ENCODE peak calls at places on chromosomes 3 and 15, in seven cellular contexts. W, I, L, B, C, R and Y are unnamed samples.

GRCh38 chr15:34904527-34904926 is 65.0 kb downstream of the AQR start:
- DNase-seq in W (no peak), I (no peak), L (no peak), B (no peak), C (no peak), R (no peak), Y (no peak)

GRCh38 chr15:28974142-28974541 is 88.4 kb downstream of the APBA2 start:
- DNase-seq in W (no peak), I (no peak), L (no peak), B (no peak), C (no peak), R (peak; percentile 35), Y (no peak)

GRCh38 chr15:91852741-91853500 is 587 bp upstream of the SLCO3A1 start:
- DNase-seq in W (peak; percentile 62), I (peak; percentile 76), L (peak; percentile 27), B (peak; percentile 46), C (peak; percentile 80), R (peak; percentile 82), Y (no peak)

GRCh38 chr3:52891615-52892081 is 5.7 kb downstream of the STIMATE start:
- DNase-seq in W (no peak), I (no peak), L (no peak), B (no peak), C (no peak), R (no peak), Y (no peak)

GRCh38 chr3:66475386-66476020 is 25.3 kb downstream of the LRIG1 start:
- DNase-seq in W (no peak), I (no peak), L (no peak), B (no peak), C (no peak), R (no peak), Y (no peak)

GRCh38 chr3:155342344-155342743 is 48.9 kb upstream of the STRIT1 start:
- DNase-seq in W (no peak), I (no peak), L (no peak), B (no peak), C (no peak), R (no peak), Y (no peak)

GRCh38 chr3:52682016-52682415 is 3.7 kb downstream of the PBRM1 start:
- DNase-seq in W (peak; percentile 53), I (no peak), L (no peak), B (peak; percentile 48), C (no peak), R (no peak), Y (no peak)

GRCh38 chr15:50181206-50181982 is 602 bp upstream of the SLC27A2 start:
- DNase-seq in W (no peak), I (no peak), L (no peak), B (no peak), C (no peak), R (no peak), Y (no peak)

GRCh38 chr15:74196175-74196574 is 6.4 kb downstream of the STRA6 start:
- DNase-seq in W (peak; percentile 72), I (peak; percentile 65), L (no peak), B (peak; percentile 98), C (peak; percentile 70), R (no peak), Y (no peak)

GRCh38 chr3:23600178-23600577 is 205.6 kb upstream of the UBE2E1 start:
- DNase-seq in W (no peak), I (no peak), L (no peak), B (peak; percentile 90), C (peak; percentile 33), R (no peak), Y (no peak)

GRCh38 chr15:60804986-60805949 is 326.3 kb upstream of the ICE2 start:
- DNase-seq in W (no peak), I (no peak), L (no peak), B (no peak), C (peak; percentile 36), R (no peak), Y (no peak)

GRCh38 chr3:128278761-128279593 is 125.7 kb downstream of the EEFSEC start:
- DNase-seq in W (peak; percentile 90), I (peak; percentile 62), L (no peak), B (no peak), C (no peak), R (no peak), Y (peak; percentile 77)

GRCh38 chr3:151859125-151859741 is 14.2 kb upstream of the SUCNR1 start:
- DNase-seq in W (no peak), I (no peak), L (no peak), B (no peak), C (no peak), R (no peak), Y (no peak)

GRCh38 chr3:188239035-188239434 is 85.1 kb downstream of the LPP start:
- DNase-seq in W (no peak), I (no peak), L (no peak), B (no peak), C (no peak), R (no peak), Y (no peak)

GRCh38 chr3:141401584-141402475 is 33.5 kb downstream of the ZBTB38 start:
- DNase-seq in W (peak; percentile 44), I (peak; percentile 53), L (no peak), B (no peak), C (peak; percentile 41), R (peak; percentile 52), Y (no peak)

GRCh38 chr15:41331833-41332787 is at the start of gene OIP5:
- DNase-seq in W (peak; percentile 97), I (peak; percentile 99), L (peak; percentile 97), B (peak; percentile 98), C (peak; percentile 99), R (peak; percentile 97), Y (peak; percentile 99)

GRCh38 chr3:194485876-194486539 is 794 bp downstream of the ATP13A3 start:
- DNase-seq in W (peak; percentile 35), I (peak; percentile 33), L (no peak), B (peak; percentile 31), C (peak; percentile 21), R (peak; percentile 28), Y (no peak)

GRCh38 chr3:122382888-122383666 is at the start of gene MIX23:
- DNase-seq in W (peak; percentile 82), I (peak; percentile 85), L (peak; percentile 30), B (peak; percentile 76), C (peak; percentile 87), R (peak; percentile 80), Y (no peak)

GRCh38 chr3:186217820-186218164 is 108.9 kb upstream of the ETV5 start:
- DNase-seq in W (no peak), I (no peak), L (no peak), B (peak; percentile 58), C (peak; percentile 18), R (no peak), Y (no peak)

GRCh38 chr15:96070636-96071035 is 259.9 kb upstream of the NR2F2 start:
- DNase-seq in W (no peak), I (no peak), L (no peak), B (peak; percentile 58), C (no peak), R (no peak), Y (no peak)

GRCh38 chr15:63858881-63859280 is 25.1 kb upstream of the HERC1 start:
- DNase-seq in W (no peak), I (no peak), L (no peak), B (peak; percentile 78), C (no peak), R (peak; percentile 20), Y (no peak)

GRCh38 chr3:147411777-147412176 is 2.6 kb downstream of the ZIC1 start:
- DNase-seq in W (no peak), I (no peak), L (no peak), B (no peak), C (no peak), R (no peak), Y (no peak)

GRCh38 chr3:147414369-147415135 is 5.4 kb downstream of the ZIC1 start:
- DNase-seq in W (no peak), I (no peak), L (no peak), B (no peak), C (no peak), R (no peak), Y (no peak)

GRCh38 chr3:147412491-147412916 is 3.3 kb downstream of the ZIC1 start:
- DNase-seq in W (no peak), I (no peak), L (no peak), B (no peak), C (no peak), R (no peak), Y (peak; percentile 61)

GRCh38 chr3:147413712-147414325 is 4.7 kb downstream of the ZIC1 start:
- DNase-seq in W (no peak), I (no peak), L (no peak), B (no peak), C (no peak), R (no peak), Y (no peak)

GRCh38 chr3:147412917-147413711 is 3.9 kb downstream of the ZIC1 start:
- DNase-seq in W (no peak), I (no peak), L (no peak), B (no peak), C (no peak), R (no peak), Y (no peak)
- H3K27ac ChIP-seq in W (no peak overlapping the region), I (no peak overlapping the region), L (no peak overlapping the region), B (no peak overlapping the region), C (no peak overlapping the region), R (no peak overlapping the region), Y (no peak overlapping the region)

DNA sequence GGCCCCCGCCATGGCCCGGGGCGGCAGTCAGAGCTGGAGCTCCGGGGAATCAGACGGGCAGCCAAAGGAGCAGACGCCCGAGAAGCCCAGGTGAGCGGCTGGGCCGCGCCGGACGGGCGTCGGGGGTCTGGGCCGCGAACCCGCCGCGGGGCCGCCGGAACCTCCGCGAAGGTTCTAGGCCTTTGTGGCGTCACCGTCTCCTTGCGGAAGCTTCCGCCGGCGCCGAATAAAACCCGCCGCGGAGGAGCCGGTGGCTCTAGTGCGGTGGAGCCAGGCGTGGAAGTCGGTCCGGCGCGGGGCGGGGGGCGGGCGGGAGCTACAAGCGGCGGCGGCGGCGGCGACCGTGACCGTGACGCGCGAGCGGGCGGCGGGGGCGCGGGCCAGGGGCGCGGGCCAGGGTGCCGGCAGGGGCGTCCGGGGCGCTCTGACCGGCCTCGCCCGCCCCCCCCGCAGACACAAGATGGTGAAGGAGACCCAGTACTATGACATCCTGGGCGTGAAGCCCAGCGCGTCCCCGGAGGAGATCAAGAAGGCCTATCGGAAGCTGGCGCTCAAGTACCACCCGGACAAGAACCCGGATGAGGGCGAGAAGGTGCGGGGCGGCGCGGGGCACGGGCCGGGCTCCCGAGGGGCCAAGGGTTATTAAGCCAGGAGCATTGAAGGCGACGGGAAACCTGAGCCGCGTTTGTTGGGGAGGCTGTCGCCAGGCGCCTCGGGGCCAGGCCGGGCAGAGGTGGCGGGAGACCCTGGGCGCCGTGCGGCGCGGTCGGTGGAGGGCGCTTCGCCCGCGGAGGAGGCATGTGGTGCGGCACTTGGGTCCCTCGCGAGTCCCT is at the start of gene DNAJA4:
- DNase-seq in W (peak; percentile 49), I (peak; percentile 64), L (no peak), B (no peak), C (no peak), R (peak; percentile 64), Y (no peak)
- TF ChIP-seq CTCF in W (no peak), I (no peak), L (no peak), B (no peak), C (no peak), R (peak; percentile 27), Y (peak; percentile 10)

DNA sequence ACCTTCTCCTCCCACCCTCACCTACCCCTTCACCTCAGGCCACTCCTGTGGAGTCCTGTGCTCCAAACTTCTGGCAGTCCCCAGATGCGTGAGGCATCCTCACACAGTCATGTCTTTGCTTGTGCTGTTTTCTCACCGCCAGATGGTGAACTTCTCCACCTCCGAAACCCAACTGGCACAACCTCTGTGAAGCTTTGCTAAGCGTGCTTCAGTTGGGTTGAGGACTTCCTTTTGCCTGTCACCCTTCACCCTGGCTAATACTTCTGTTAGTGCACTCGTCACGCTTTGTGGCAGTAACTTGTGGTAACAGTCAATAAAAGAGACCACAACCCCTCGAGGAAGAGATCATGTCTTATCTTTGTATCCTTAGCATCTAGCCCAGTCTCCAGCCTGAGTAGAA is 42.0 kb upstream of the SKOR1 start:
- DNase-seq in W (no peak), I (no peak), L (no peak), B (no peak), C (no peak), R (peak; percentile 35), Y (no peak)
- H3K27ac ChIP-seq in W (no peak overlapping the region), I (no peak overlapping the region), L (no peak overlapping the region), B (no peak overlapping the region), C (no peak overlapping the region), R (no peak overlapping the region), Y (no peak overlapping the region)

GRCh38 chr15:83155937-83156336 is 48.5 kb downstream of the TM6SF1 start:
- DNase-seq in W (no peak), I (no peak), L (no peak), B (no peak), C (no peak), R (no peak), Y (no peak)
- TF ChIP-seq CTCF in W (no peak), I (no peak), L (no peak), B (no peak), C (no peak), R (no peak), Y (no peak)